ENCODE peak calls at places on chromosomes 7 and 10, in eight cellular contexts. D, U, Y, I, R, B, G and J are unnamed samples.

GRCh38 chr7:18019562-18019961 is 8.1 kb downstream of the PRPS1L1 start:
- DNase-seq in D (no peak), U (no peak), Y (peak; percentile 72), I (no peak), R (peak; percentile 21), B (no peak), G (no peak), J (no peak)

GRCh38 chr10:124921261-124921660 is 20.7 kb upstream of the ZRANB1 start:
- DNase-seq in D (no peak), U (no peak), Y (no peak), I (no peak), R (no peak), B (no peak), G (no peak), J (no peak)

GRCh38 chr7:157809863-157810851 is 473.4 kb downstream of the DNAJB6 start:
- DNase-seq in D (no peak), U (no peak), Y (no peak), I (no peak), R (no peak), B (no peak), G (no peak), J (no peak)

GRCh38 chr10:86693721-86694369 is 25.5 kb downstream of the LDB3 start:
- DNase-seq in D (no peak), U (no peak), Y (peak; percentile 51), I (no peak), R (peak; percentile 77), B (no peak), G (peak; percentile 87), J (peak; percentile 62)

GRCh38 chr10:73163096-73163495 is 4.7 kb downstream of the ECD start:
- DNase-seq in D (no peak), U (no peak), Y (peak; percentile 6), I (no peak), R (no peak), B (no peak), G (no peak), J (no peak)

GRCh38 chr10:21888959-21889358 is 114.6 kb downstream of the DNAJC1 start:
- DNase-seq in D (no peak), U (no peak), Y (no peak), I (no peak), R (no peak), B (no peak), G (no peak), J (no peak)

GRCh38 chr7:91066627-91067026 is 197.6 kb upstream of the FZD1 start:
- DNase-seq in D (no peak), U (no peak), Y (no peak), I (no peak), R (no peak), B (no peak), G (peak; percentile 62), J (no peak)

GRCh38 chr10:75878586-75878985 is 447.2 kb downstream of the LRMDA start:
- DNase-seq in D (no peak), U (no peak), Y (no peak), I (no peak), R (no peak), B (no peak), G (no peak), J (no peak)

GRCh38 chr7:2954433-2954853 is 89.2 kb downstream of the CARD11 start:
- DNase-seq in D (no peak), U (no peak), Y (no peak), I (no peak), R (no peak), B (no peak), G (no peak), J (no peak)

GRCh38 chr7:135862586-135863361 is 114.2 kb upstream of the FAM180A start:
- DNase-seq in D (no peak), U (no peak), Y (no peak), I (no peak), R (no peak), B (no peak), G (no peak), J (no peak)

GRCh38 chr10:102399217-102400021 is 3.9 kb downstream of the NFKB2 start:
- DNase-seq in D (peak; percentile 90), U (peak; percentile 59), Y (peak; percentile 82), I (peak; percentile 91), R (peak; percentile 94), B (peak; percentile 87), G (peak; percentile 90), J (peak; percentile 91)

GRCh38 chr10:2898509-2898860 is 168.9 kb upstream of the PFKP start:
- DNase-seq in D (no peak), U (no peak), Y (no peak), I (no peak), R (no peak), B (no peak), G (no peak), J (no peak)
- H3K27me3 ChIP-seq in D (peaks cover 44% of the 10 kb centered on the region), U (peaks cover 3% of the 10 kb centered on the region), Y (peaks cover 4% of the 10 kb centered on the region), I (peaks cover 4% of the 10 kb centered on the region), R (peaks cover 4% of the 10 kb centered on the region), B (no peaks in the 10 kb centered on the region), G (no peaks in the 10 kb centered on the region), J (no peaks in the 10 kb centered on the region)

DNA sequence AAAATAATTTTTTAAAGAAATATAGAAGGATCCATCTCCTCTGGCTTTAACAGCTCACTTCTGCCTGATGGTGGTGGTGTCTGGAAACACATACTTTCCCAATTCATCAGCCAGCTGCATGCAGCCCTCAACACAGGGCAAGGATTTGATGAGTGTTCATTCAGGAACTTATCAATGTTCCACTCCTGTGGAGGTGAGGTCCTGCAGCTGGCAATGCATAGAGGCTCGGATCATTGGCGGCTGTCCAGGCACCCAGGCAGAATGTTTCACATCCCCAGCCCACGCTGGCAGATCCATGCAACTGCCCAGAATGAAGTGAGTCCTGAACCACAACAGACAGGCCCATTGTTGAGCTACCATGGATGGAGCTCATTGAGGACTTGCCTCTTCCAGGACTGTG is 55.2 kb upstream of the KCNMA1 start:
- DNase-seq in D (no peak), U (peak; percentile 63), Y (peak; percentile 68), I (no peak), R (no peak), B (no peak), G (no peak), J (peak; percentile 6)
- TF ChIP-seq CTCF in D (no peak), U (peak; percentile 39), Y (peak; percentile 28), I (no peak), R (no peak), B (no peak), G (no peak), J (no peak)

DNA sequence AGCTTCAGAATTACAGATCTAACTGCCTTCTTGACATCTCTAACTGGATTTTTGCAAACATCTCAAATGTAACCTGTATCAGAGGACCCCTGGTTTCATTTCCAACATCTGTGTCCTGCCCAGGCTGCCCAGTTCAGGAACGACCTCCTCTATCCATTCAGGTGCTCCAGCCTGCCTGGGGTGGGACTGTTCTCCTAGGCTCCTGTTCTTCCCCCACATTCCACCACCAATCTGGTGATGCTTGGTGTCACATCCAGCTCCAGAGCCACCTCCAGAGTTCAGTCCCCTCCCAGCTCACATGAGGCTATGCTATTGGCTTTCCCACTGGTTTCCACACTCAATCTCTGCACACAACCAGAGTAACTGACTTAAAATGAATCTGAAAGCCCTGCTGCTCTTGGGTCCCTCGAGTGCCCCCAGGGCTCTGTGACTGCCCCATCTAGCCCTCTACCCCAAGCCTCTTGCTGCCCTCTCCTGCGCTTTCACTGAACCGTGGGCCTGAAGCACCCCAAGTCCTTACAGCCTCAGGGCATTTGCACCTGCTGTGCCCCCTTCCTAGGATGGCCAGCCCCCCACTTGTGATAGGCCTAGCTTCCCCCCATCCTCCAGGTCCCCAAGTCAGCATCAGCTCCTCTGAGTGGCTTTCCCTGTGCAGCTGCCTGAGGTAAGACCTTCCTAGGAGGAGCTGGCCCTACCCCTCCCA is 46.1 kb downstream of the PPIF start:
- DNase-seq in D (no peak), U (no peak), Y (no peak), I (peak; percentile 8), R (no peak), B (no peak), G (no peak), J (no peak)
- H3K27ac ChIP-seq in D (no peak overlapping the region), U (no peak overlapping the region), Y (no peak overlapping the region), I (no peak overlapping the region), R (no peak overlapping the region), B (peak overlapping the region; percentile 44), G (no peak overlapping the region), J (no peak overlapping the region)

DNA sequence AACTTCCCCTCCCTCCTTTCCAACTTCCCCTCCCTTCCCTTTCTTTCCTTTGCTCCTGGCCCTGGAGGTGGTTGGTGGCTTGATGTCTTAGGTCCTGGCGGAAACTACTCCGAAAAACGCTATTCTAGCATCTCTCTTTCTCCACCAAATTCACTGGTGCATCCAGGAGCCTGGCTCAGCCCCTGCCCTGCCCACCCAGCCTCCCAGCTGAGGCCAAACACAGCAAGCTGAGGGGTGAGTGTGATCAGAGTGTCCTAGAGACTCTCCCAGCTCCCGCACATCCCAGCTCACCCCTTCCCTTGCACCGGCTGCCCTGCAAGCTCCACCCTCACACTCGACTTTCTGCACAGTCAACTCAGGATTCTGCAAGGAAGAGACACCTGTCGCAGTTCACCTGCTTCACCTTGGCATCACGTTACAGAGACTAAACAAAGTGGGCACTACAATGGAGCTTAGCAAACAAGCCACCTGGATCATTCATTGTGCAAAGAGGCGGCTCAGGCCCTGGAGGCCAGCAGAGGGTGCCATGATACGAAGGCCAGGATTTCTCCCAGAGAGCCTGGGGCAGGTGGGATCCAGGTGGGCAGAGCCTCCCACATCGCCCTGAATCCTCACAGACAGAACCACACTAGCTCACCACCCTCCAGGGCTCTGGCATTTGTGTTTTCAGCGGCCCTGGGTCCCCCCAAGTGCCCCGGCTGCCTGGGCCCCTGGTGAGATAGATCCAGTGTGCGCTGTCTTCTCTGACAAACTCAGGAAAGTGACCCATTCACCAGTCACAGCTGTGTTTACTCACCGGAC is 169.7 kb downstream of the TCERG1L start:
- DNase-seq in D (no peak), U (no peak), Y (no peak), I (no peak), R (no peak), B (no peak), G (no peak), J (no peak)
- H3K27me3 ChIP-seq in D (peaks cover 99% of the 10 kb centered on the region), U (no peaks in the 10 kb centered on the region), Y (no peaks in the 10 kb centered on the region), I (peaks cover 69% of the 10 kb centered on the region), R (peaks cover 7% of the 10 kb centered on the region), B (no peaks in the 10 kb centered on the region), G (no peaks in the 10 kb centered on the region), J (no peaks in the 10 kb centered on the region)

GRCh38 chr7:21568762-21569161 is 25.9 kb downstream of the DNAH11 start:
- DNase-seq in D (no peak), U (no peak), Y (no peak), I (no peak), R (peak; percentile 12), B (no peak), G (peak; percentile 73), J (no peak)
- TF ChIP-seq CTCF in D (peak; percentile 43), U (no peak), Y (no peak), I (peak; percentile 20), R (peak; percentile 38), B (peak; percentile 27), G (peak; percentile 74), J (no peak)

GRCh38 chr10:11687779-11688447 is 54.3 kb upstream of the ECHDC3 start:
- DNase-seq in D (no peak), U (no peak), Y (no peak), I (no peak), R (no peak), B (no peak), G (no peak), J (peak; percentile 57)
- H3K27ac ChIP-seq in D (no peak overlapping the region), U (no peak overlapping the region), Y (no peak overlapping the region), I (no peak overlapping the region), R (peak overlapping the region; percentile 78), B (no peak overlapping the region), G (no peak overlapping the region), J (no peak overlapping the region)